ENCODE peak calls at places on chromosomes 12 and 14, in ten cellular contexts. One of them, this sample, is unnamed.

GRCh38 chr12:132222096-132222807 is 78.0 kb downstream of the NOC4L start:
- DNase-seq in adipocyte: peak; percentile 7
- DNase-seq in right cardiac atrium: peak; percentile 30
- DNase-seq in astrocyte: no peak
- DNase-seq in left ventricle myocardium inferior: no peak
- DNase-seq in cardiac muscle cell: peak; percentile 45
- DNase-seq in psoas muscle: no peak
- DNase-seq in adrenal gland: no peak
- DNase-seq in Caco-2: peak; percentile 62
- DNase-seq in lower lobe of right lung: peak; percentile 52
- DNase-seq in this sample: peak; percentile 92

GRCh38 chr14:29990993-29991392 is 63.3 kb upstream of the PRKD1 start:
- DNase-seq in right cardiac atrium: no peak
- DNase-seq in lower lobe of right lung: no peak
- DNase-seq in left ventricle myocardium inferior: no peak
- DNase-seq in astrocyte: no peak
- DNase-seq in Caco-2: no peak
- DNase-seq in psoas muscle: no peak
- DNase-seq in adrenal gland: no peak
- DNase-seq in adipocyte: no peak
- DNase-seq in cardiac muscle cell: no peak
- DNase-seq in this sample: no peak

GRCh38 chr12:89183985-89184435 is 168.3 kb downstream of the DUSP6 start:
- DNase-seq in right cardiac atrium: peak; percentile 68
- DNase-seq in adipocyte: peak; percentile 89
- DNase-seq in adrenal gland: no peak
- DNase-seq in lower lobe of right lung: peak; percentile 57
- DNase-seq in astrocyte: no peak
- DNase-seq in Caco-2: no peak
- DNase-seq in psoas muscle: peak; percentile 64
- DNase-seq in cardiac muscle cell: no peak
- DNase-seq in left ventricle myocardium inferior: peak; percentile 41
- DNase-seq in this sample: no peak

GRCh38 chr14:76696791-76697190 is 64.5 kb upstream of the VASH1 start:
- DNase-seq in Caco-2: no peak
- DNase-seq in astrocyte: no peak
- DNase-seq in cardiac muscle cell: no peak
- DNase-seq in lower lobe of right lung: no peak
- DNase-seq in psoas muscle: no peak
- DNase-seq in left ventricle myocardium inferior: no peak
- DNase-seq in adrenal gland: no peak
- DNase-seq in adipocyte: no peak
- DNase-seq in right cardiac atrium: no peak
- DNase-seq in this sample: no peak

GRCh38 chr12:68344126-68344525 is 12.0 kb upstream of the MDM1 start:
- DNase-seq in left ventricle myocardium inferior: no peak
- DNase-seq in astrocyte: no peak
- DNase-seq in psoas muscle: no peak
- DNase-seq in adrenal gland: no peak
- DNase-seq in adipocyte: no peak
- DNase-seq in cardiac muscle cell: no peak
- DNase-seq in lower lobe of right lung: no peak
- DNase-seq in Caco-2: peak; percentile 51
- DNase-seq in right cardiac atrium: no peak
- DNase-seq in this sample: no peak

GRCh38 chr12:24668563-24668962 is 280.3 kb downstream of the BCAT1 start:
- DNase-seq in astrocyte: peak; percentile 24
- DNase-seq in left ventricle myocardium inferior: no peak
- DNase-seq in adipocyte: no peak
- DNase-seq in adrenal gland: no peak
- DNase-seq in cardiac muscle cell: no peak
- DNase-seq in psoas muscle: no peak
- DNase-seq in lower lobe of right lung: no peak
- DNase-seq in right cardiac atrium: no peak
- DNase-seq in Caco-2: no peak
- DNase-seq in this sample: no peak

GRCh38 chr14:74512431-74512830 is 18.9 kb downstream of the ISCA2 start:
- DNase-seq in Caco-2: no peak
- DNase-seq in adipocyte: no peak
- DNase-seq in adrenal gland: no peak
- DNase-seq in left ventricle myocardium inferior: no peak
- DNase-seq in lower lobe of right lung: peak; percentile 15
- DNase-seq in psoas muscle: no peak
- DNase-seq in astrocyte: no peak
- DNase-seq in cardiac muscle cell: no peak
- DNase-seq in right cardiac atrium: peak; percentile 20
- DNase-seq in this sample: no peak

GRCh38 chr12:57694459-57695019 is 607 bp downstream of the OS9 start:
- DNase-seq in left ventricle myocardium inferior: no peak
- DNase-seq in adrenal gland: no peak
- DNase-seq in astrocyte: no peak
- DNase-seq in right cardiac atrium: peak; percentile 67
- DNase-seq in cardiac muscle cell: peak; percentile 25
- DNase-seq in Caco-2: peak; percentile 27
- DNase-seq in lower lobe of right lung: no peak
- DNase-seq in psoas muscle: no peak
- DNase-seq in adipocyte: peak; percentile 52
- DNase-seq in this sample: no peak

GRCh38 chr14:54354968-54355641 is 41.7 kb upstream of the CDKN3 start:
- DNase-seq in left ventricle myocardium inferior: no peak
- DNase-seq in cardiac muscle cell: no peak
- DNase-seq in astrocyte: no peak
- DNase-seq in psoas muscle: no peak
- DNase-seq in adipocyte: no peak
- DNase-seq in Caco-2: no peak
- DNase-seq in right cardiac atrium: no peak
- DNase-seq in lower lobe of right lung: no peak
- DNase-seq in adrenal gland: no peak
- DNase-seq in this sample: no peak

GRCh38 chr14:54353694-54354093 is 43.1 kb upstream of the CDKN3 start:
- DNase-seq in astrocyte: no peak
- DNase-seq in Caco-2: no peak
- DNase-seq in cardiac muscle cell: no peak
- DNase-seq in psoas muscle: no peak
- DNase-seq in adrenal gland: no peak
- DNase-seq in adipocyte: no peak
- DNase-seq in left ventricle myocardium inferior: no peak
- DNase-seq in lower lobe of right lung: no peak
- DNase-seq in right cardiac atrium: no peak
- DNase-seq in this sample: no peak

GRCh38 chr14:54353266-54353665 is 43.5 kb upstream of the CDKN3 start:
- DNase-seq in Caco-2: no peak
- DNase-seq in left ventricle myocardium inferior: no peak
- DNase-seq in adrenal gland: no peak
- DNase-seq in cardiac muscle cell: no peak
- DNase-seq in psoas muscle: no peak
- DNase-seq in adipocyte: no peak
- DNase-seq in lower lobe of right lung: no peak
- DNase-seq in astrocyte: no peak
- DNase-seq in right cardiac atrium: no peak
- DNase-seq in this sample: no peak

GRCh38 chr14:54355698-54356097 is 41.1 kb upstream of the CDKN3 start:
- DNase-seq in left ventricle myocardium inferior: no peak
- DNase-seq in astrocyte: no peak
- DNase-seq in adrenal gland: no peak
- DNase-seq in right cardiac atrium: no peak
- DNase-seq in Caco-2: no peak
- DNase-seq in cardiac muscle cell: no peak
- DNase-seq in psoas muscle: no peak
- DNase-seq in adipocyte: no peak
- DNase-seq in lower lobe of right lung: no peak
- DNase-seq in this sample: no peak

GRCh38 chr14:54354096-54354495 is 42.7 kb upstream of the CDKN3 start:
- DNase-seq in adipocyte: no peak
- DNase-seq in astrocyte: no peak
- DNase-seq in right cardiac atrium: no peak
- DNase-seq in psoas muscle: no peak
- DNase-seq in cardiac muscle cell: no peak
- DNase-seq in Caco-2: peak; percentile 89
- DNase-seq in adrenal gland: no peak
- DNase-seq in left ventricle myocardium inferior: no peak
- DNase-seq in lower lobe of right lung: no peak
- DNase-seq in this sample: no peak
- H3K4me1 ChIP-seq in adipocyte: peaks cover 14% of the 10 kb centered on the region
- H3K4me1 ChIP-seq in astrocyte: peaks cover 4% of the 10 kb centered on the region
- H3K4me1 ChIP-seq in right cardiac atrium: peaks cover 3% of the 10 kb centered on the region
- H3K4me1 ChIP-seq in psoas muscle: peaks cover under 1% of the 10 kb centered on the region
- H3K4me1 ChIP-seq in cardiac muscle cell: no peaks in the 10 kb centered on the region
- H3K4me1 ChIP-seq in Caco-2: peaks cover 24% of the 10 kb centered on the region
- H3K4me1 ChIP-seq in adrenal gland: no peaks in the 10 kb centered on the region
- H3K4me1 ChIP-seq in left ventricle myocardium inferior: peaks cover 14% of the 10 kb centered on the region
- H3K4me1 ChIP-seq in lower lobe of right lung: no peaks in the 10 kb centered on the region
- H3K4me1 ChIP-seq in this sample: no peaks in the 10 kb centered on the region

GRCh38 chr14:61477845-61478438 is 156.6 kb downstream of the PRKCH start:
- DNase-seq in Caco-2: no peak
- DNase-seq in lower lobe of right lung: peak; percentile 89
- DNase-seq in adrenal gland: peak; percentile 95
- DNase-seq in astrocyte: no peak
- DNase-seq in left ventricle myocardium inferior: peak; percentile 79
- DNase-seq in adipocyte: peak; percentile 56
- DNase-seq in psoas muscle: peak; percentile 74
- DNase-seq in right cardiac atrium: peak; percentile 90
- DNase-seq in cardiac muscle cell: no peak
- DNase-seq in this sample: peak; percentile 90

GRCh38 chr14:61478971-61479473 is 157.6 kb downstream of the PRKCH start:
- DNase-seq in adipocyte: no peak
- DNase-seq in psoas muscle: no peak
- DNase-seq in Caco-2: no peak
- DNase-seq in lower lobe of right lung: no peak
- DNase-seq in adrenal gland: peak; percentile 47
- DNase-seq in left ventricle myocardium inferior: no peak
- DNase-seq in astrocyte: no peak
- DNase-seq in right cardiac atrium: no peak
- DNase-seq in cardiac muscle cell: no peak
- DNase-seq in this sample: no peak

GRCh38 chr14:61475316-61475715 is 153.9 kb downstream of the PRKCH start:
- DNase-seq in lower lobe of right lung: no peak
- DNase-seq in cardiac muscle cell: peak; percentile 75
- DNase-seq in psoas muscle: no peak
- DNase-seq in astrocyte: peak; percentile 50
- DNase-seq in right cardiac atrium: no peak
- DNase-seq in adipocyte: peak; percentile 92
- DNase-seq in adrenal gland: no peak
- DNase-seq in left ventricle myocardium inferior: no peak
- DNase-seq in Caco-2: peak; percentile 60
- DNase-seq in this sample: no peak

GRCh38 chr14:61476105-61476736 is 154.8 kb downstream of the PRKCH start:
- DNase-seq in cardiac muscle cell: no peak
- DNase-seq in adrenal gland: no peak
- DNase-seq in Caco-2: no peak
- DNase-seq in left ventricle myocardium inferior: no peak
- DNase-seq in right cardiac atrium: no peak
- DNase-seq in lower lobe of right lung: no peak
- DNase-seq in astrocyte: no peak
- DNase-seq in psoas muscle: no peak
- DNase-seq in adipocyte: no peak
- DNase-seq in this sample: no peak

GRCh38 chr14:61476737-61477410 is 155.5 kb downstream of the PRKCH start:
- DNase-seq in adipocyte: peak; percentile 83
- DNase-seq in cardiac muscle cell: no peak
- DNase-seq in adrenal gland: peak; percentile 45
- DNase-seq in psoas muscle: no peak
- DNase-seq in Caco-2: no peak
- DNase-seq in lower lobe of right lung: no peak
- DNase-seq in left ventricle myocardium inferior: no peak
- DNase-seq in astrocyte: peak; percentile 95
- DNase-seq in right cardiac atrium: no peak
- DNase-seq in this sample: no peak
- H3K4me1 ChIP-seq in adipocyte: peaks cover 57% of the 10 kb centered on the region
- H3K4me1 ChIP-seq in cardiac muscle cell: peaks cover 48% of the 10 kb centered on the region
- H3K4me1 ChIP-seq in adrenal gland: peaks cover 64% of the 10 kb centered on the region
- H3K4me1 ChIP-seq in psoas muscle: peaks cover 29% of the 10 kb centered on the region
- H3K4me1 ChIP-seq in Caco-2: no peaks in the 10 kb centered on the region
- H3K4me1 ChIP-seq in lower lobe of right lung: peaks cover 89% of the 10 kb centered on the region
- H3K4me1 ChIP-seq in left ventricle myocardium inferior: peaks cover 95% of the 10 kb centered on the region
- H3K4me1 ChIP-seq in astrocyte: peaks cover 46% of the 10 kb centered on the region
- H3K4me1 ChIP-seq in right cardiac atrium: peaks cover 21% of the 10 kb centered on the region
- H3K4me1 ChIP-seq in this sample: peaks cover 40% of the 10 kb centered on the region

GRCh38 chr14:89205137-89205740 is 211.8 kb downstream of the FOXN3 start:
- DNase-seq in adrenal gland: no peak
- DNase-seq in right cardiac atrium: peak; percentile 65
- DNase-seq in astrocyte: no peak
- DNase-seq in Caco-2: no peak
- DNase-seq in cardiac muscle cell: no peak
- DNase-seq in psoas muscle: no peak
- DNase-seq in lower lobe of right lung: no peak
- DNase-seq in adipocyte: no peak
- DNase-seq in left ventricle myocardium inferior: no peak
- DNase-seq in this sample: no peak

GRCh38 chr14:89198544-89199329 is 218.3 kb downstream of the FOXN3 start:
- DNase-seq in adrenal gland: peak; percentile 80
- DNase-seq in astrocyte: no peak
- DNase-seq in psoas muscle: peak; percentile 32
- DNase-seq in lower lobe of right lung: no peak
- DNase-seq in left ventricle myocardium inferior: no peak
- DNase-seq in right cardiac atrium: no peak
- DNase-seq in cardiac muscle cell: no peak
- DNase-seq in adipocyte: no peak
- DNase-seq in Caco-2: no peak
- DNase-seq in this sample: no peak

GRCh38 chr14:89206426-89206825 is 210.6 kb downstream of the FOXN3 start:
- DNase-seq in right cardiac atrium: no peak
- DNase-seq in Caco-2: no peak
- DNase-seq in lower lobe of right lung: no peak
- DNase-seq in adipocyte: peak; percentile 86
- DNase-seq in adrenal gland: no peak
- DNase-seq in left ventricle myocardium inferior: no peak
- DNase-seq in cardiac muscle cell: no peak
- DNase-seq in psoas muscle: peak; percentile 38
- DNase-seq in astrocyte: no peak
- DNase-seq in this sample: no peak

GRCh38 chr14:89201645-89202044 is 215.4 kb downstream of the FOXN3 start:
- DNase-seq in Caco-2: no peak
- DNase-seq in adipocyte: no peak
- DNase-seq in astrocyte: no peak
- DNase-seq in adrenal gland: no peak
- DNase-seq in lower lobe of right lung: no peak
- DNase-seq in right cardiac atrium: no peak
- DNase-seq in left ventricle myocardium inferior: no peak
- DNase-seq in cardiac muscle cell: no peak
- DNase-seq in psoas muscle: no peak
- DNase-seq in this sample: no peak

GRCh38 chr14:89202413-89202812 is 214.6 kb downstream of the FOXN3 start:
- DNase-seq in astrocyte: no peak
- DNase-seq in psoas muscle: no peak
- DNase-seq in adipocyte: no peak
- DNase-seq in cardiac muscle cell: no peak
- DNase-seq in right cardiac atrium: no peak
- DNase-seq in left ventricle myocardium inferior: no peak
- DNase-seq in Caco-2: no peak
- DNase-seq in adrenal gland: no peak
- DNase-seq in lower lobe of right lung: no peak
- DNase-seq in this sample: no peak
- H3K4me1 ChIP-seq in astrocyte: no peaks in the 10 kb centered on the region
- H3K4me1 ChIP-seq in psoas muscle: peaks cover 21% of the 10 kb centered on the region
- H3K4me1 ChIP-seq in adipocyte: no peaks in the 10 kb centered on the region
- H3K4me1 ChIP-seq in cardiac muscle cell: peaks cover 2% of the 10 kb centered on the region
- H3K4me1 ChIP-seq in right cardiac atrium: peaks cover 13% of the 10 kb centered on the region
- H3K4me1 ChIP-seq in left ventricle myocardium inferior: peaks cover 44% of the 10 kb centered on the region
- H3K4me1 ChIP-seq in Caco-2: no peaks in the 10 kb centered on the region
- H3K4me1 ChIP-seq in adrenal gland: peaks cover 14% of the 10 kb centered on the region
- H3K4me1 ChIP-seq in lower lobe of right lung: peaks cover 5% of the 10 kb centered on the region
- H3K4me1 ChIP-seq in this sample: peaks cover 5% of the 10 kb centered on the region

GRCh38 chr12:105220150-105220928 is 15.6 kb downstream of the APPL2 start:
- DNase-seq in left ventricle myocardium inferior: no peak
- DNase-seq in adrenal gland: no peak
- DNase-seq in Caco-2: no peak
- DNase-seq in astrocyte: no peak
- DNase-seq in cardiac muscle cell: no peak
- DNase-seq in adipocyte: no peak
- DNase-seq in right cardiac atrium: no peak
- DNase-seq in lower lobe of right lung: no peak
- DNase-seq in psoas muscle: no peak
- DNase-seq in this sample: no peak

GRCh38 chr12:105222326-105222655 is 13.7 kb downstream of the APPL2 start:
- DNase-seq in Caco-2: no peak
- DNase-seq in adrenal gland: no peak
- DNase-seq in adipocyte: no peak
- DNase-seq in astrocyte: no peak
- DNase-seq in lower lobe of right lung: no peak
- DNase-seq in left ventricle myocardium inferior: no peak
- DNase-seq in cardiac muscle cell: no peak
- DNase-seq in right cardiac atrium: no peak
- DNase-seq in psoas muscle: no peak
- DNase-seq in this sample: no peak

GRCh38 chr12:105220929-105221290 is 15.1 kb downstream of the APPL2 start:
- DNase-seq in Caco-2: peak; percentile 64
- DNase-seq in psoas muscle: no peak
- DNase-seq in adrenal gland: no peak
- DNase-seq in astrocyte: no peak
- DNase-seq in lower lobe of right lung: no peak
- DNase-seq in cardiac muscle cell: no peak
- DNase-seq in right cardiac atrium: no peak
- DNase-seq in left ventricle myocardium inferior: no peak
- DNase-seq in adipocyte: no peak
- DNase-seq in this sample: no peak

GRCh38 chr12:105222726-105223357 is 13.1 kb downstream of the APPL2 start:
- DNase-seq in lower lobe of right lung: no peak
- DNase-seq in psoas muscle: no peak
- DNase-seq in right cardiac atrium: no peak
- DNase-seq in left ventricle myocardium inferior: no peak
- DNase-seq in astrocyte: no peak
- DNase-seq in cardiac muscle cell: no peak
- DNase-seq in Caco-2: no peak
- DNase-seq in adrenal gland: no peak
- DNase-seq in adipocyte: no peak
- DNase-seq in this sample: no peak

DNA sequence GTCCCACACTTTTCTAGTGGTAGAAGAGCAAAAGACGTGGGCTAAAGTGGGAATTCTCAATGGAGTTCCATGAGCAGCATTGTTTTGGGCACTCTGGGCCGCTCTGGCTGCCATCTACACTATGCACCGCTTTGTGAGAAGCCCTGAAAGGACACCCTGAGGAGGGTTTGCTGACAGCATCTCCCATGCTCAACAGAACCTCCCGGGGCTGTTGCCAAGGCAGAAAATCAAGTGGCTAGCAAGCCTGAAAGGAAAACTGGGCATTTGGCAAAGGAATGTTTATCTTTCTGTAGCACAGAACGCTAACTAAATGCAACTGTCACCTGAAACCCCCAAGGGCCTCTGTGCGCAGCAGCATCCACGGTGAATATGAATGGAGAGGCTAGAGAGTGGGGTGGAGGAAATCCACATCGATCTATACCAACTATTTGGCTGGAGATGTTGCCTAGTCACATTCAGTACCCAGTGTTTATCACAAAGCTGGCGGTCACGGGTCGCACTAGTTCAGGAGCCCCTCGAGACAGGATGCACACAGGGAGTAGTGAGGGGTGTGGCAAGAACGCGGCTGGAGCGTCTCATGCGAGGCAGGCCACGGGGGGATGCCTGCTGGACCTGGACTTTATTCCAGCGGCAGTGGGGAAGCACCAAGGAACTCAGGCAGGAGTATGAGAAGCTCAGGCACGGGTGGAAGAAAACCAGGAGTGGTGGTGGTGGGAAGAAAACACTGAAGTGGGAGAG is 14.2 kb downstream of the APPL2 start:
- DNase-seq in lower lobe of right lung: no peak
- DNase-seq in astrocyte: no peak
- DNase-seq in Caco-2: no peak
- DNase-seq in cardiac muscle cell: no peak
- DNase-seq in right cardiac atrium: no peak
- DNase-seq in adrenal gland: no peak
- DNase-seq in left ventricle myocardium inferior: no peak
- DNase-seq in adipocyte: no peak
- DNase-seq in psoas muscle: no peak
- DNase-seq in this sample: no peak
- H3K4me1 ChIP-seq in lower lobe of right lung: peaks cover 44% of the 10 kb centered on the region
- H3K4me1 ChIP-seq in astrocyte: peaks cover 13% of the 10 kb centered on the region
- H3K4me1 ChIP-seq in Caco-2: peaks cover 15% of the 10 kb centered on the region
- H3K4me1 ChIP-seq in cardiac muscle cell: peaks cover 19% of the 10 kb centered on the region
- H3K4me1 ChIP-seq in right cardiac atrium: peaks cover 36% of the 10 kb centered on the region
- H3K4me1 ChIP-seq in adrenal gland: peaks cover 59% of the 10 kb centered on the region
- H3K4me1 ChIP-seq in left ventricle myocardium inferior: peaks cover 94% of the 10 kb centered on the region
- H3K4me1 ChIP-seq in adipocyte: peaks cover 93% of the 10 kb centered on the region
- H3K4me1 ChIP-seq in psoas muscle: peaks cover 47% of the 10 kb centered on the region
- H3K4me1 ChIP-seq in this sample: peaks cover 18% of the 10 kb centered on the region